ENCODE peak calls at places on chromosomes 1 and 21, in six cellular contexts. E is IMR-90, D is mesenchymal stem cell, I is H1, G is trophoblast cell, Z is mesendoderm. R is an unnamed sample. For H3K36me3, the result is how much of the 10 kb centered on the place peaks cover.

GRCh38 chr1:59669752-59670312 is 144.9 kb upstream of the HOOK1 start:
- DNase-seq in Z (peak), G (peak), E (peak), I (peak), D (peak), R (peak)

GRCh38 chr21:36566606-36567005 is 86.7 kb upstream of the CLDN14 start:
- DNase-seq in D (no peak), G (no peak), I (no peak), Z (no peak), E (no peak), R (no peak)

GRCh38 chr21:16323586-16323985 is 593.8 kb downstream of the USP25 start:
- DNase-seq in D (no peak), Z (no peak), E (peak), G (no peak), I (no peak), R (no peak)

GRCh38 chr1:40664167-40664537 is 1.3 kb downstream of the RIMS3 start:
- DNase-seq in E (no peak), Z (no peak), G (no peak), I (no peak), D (no peak), R (no peak)

GRCh38 chr1:192943522-192943921 is 115.6 kb downstream of the UCHL5 start:
- DNase-seq in I (no peak), E (no peak), D (no peak), Z (no peak), G (no peak), R (no peak)

GRCh38 chr21:39106881-39107462 is 76.3 kb downstream of the PSMG1 start:
- DNase-seq in E (no peak), Z (no peak), D (no peak), I (peak), G (no peak), R (no peak)

GRCh38 chr1:173269490-173270230 is 62.5 kb upstream of the TNFSF4 start:
- DNase-seq in E (peak), G (peak), D (peak), Z (peak), I (no peak), R (no peak)

GRCh38 chr1:242057745-242058115 is 58.8 kb upstream of the MAP1LC3C start:
- DNase-seq in E (no peak), G (no peak), Z (peak), I (no peak), D (no peak), R (no peak)

GRCh38 chr1:37090671-37091070 is 56.4 kb upstream of the GRIK3 start:
- DNase-seq in I (no peak), G (no peak), D (no peak), Z (no peak), E (no peak), R (no peak)

GRCh38 chr1:8560611-8561544 is 243.0 kb downstream of the SLC45A1 start:
- DNase-seq in G (peak), Z (peak), E (peak), D (peak), I (no peak), R (peak)

GRCh38 chr1:167563579-167564246 is 10.2 kb upstream of the CREG1 start:
- DNase-seq in D (no peak), G (no peak), I (no peak), Z (no peak), E (no peak), R (no peak)

GRCh38 chr1:78440381-78440793 is 50.4 kb upstream of the PTGFR start:
- DNase-seq in I (no peak), E (peak), G (no peak), Z (no peak), D (no peak), R (no peak)

GRCh38 chr1:41333146-41333784 is 28.0 kb upstream of the FOXO6 start:
- DNase-seq in Z (peak), E (peak), G (no peak), I (peak), D (peak), R (no peak)

GRCh38 chr1:4801192-4801924 is 146.9 kb downstream of the AJAP1 start:
- DNase-seq in Z (no peak), I (peak), G (no peak), E (no peak), D (no peak), R (no peak)

GRCh38 chr21:42671778-42672593 is 18.6 kb downstream of the PDE9A start:
- DNase-seq in Z (no peak), E (no peak), D (peak), G (no peak), I (no peak), R (no peak)

GRCh38 chr1:219650880-219651279 is 38.0 kb upstream of the ZC3H11B start:
- DNase-seq in G (no peak), E (no peak), Z (no peak), D (no peak), I (no peak), R (no peak)

GRCh38 chr1:32224285-32224684 is 2.1 kb downstream of the EIF3I start:
- DNase-seq in D (no peak), G (no peak), E (no peak), Z (no peak), I (no peak), R (no peak)
- H4K8ac ChIP-seq in D (no peak), G (no peak), E (no peak), Z (no peak), I (no peak), R (no peak)

GRCh38 chr1:31065310-31066217 is at the start of gene PUM1:
- DNase-seq in I (peak), E (peak), D (peak), G (peak), Z (peak), R (peak)

GRCh38 chr1:31062867-31063380 is 2.6 kb downstream of the PUM1 start:
- DNase-seq in G (no peak), Z (no peak), D (peak), E (no peak), I (no peak), R (no peak)

GRCh38 chr1:31064115-31064514 is 1.4 kb downstream of the PUM1 start:
- DNase-seq in Z (no peak), D (peak), E (no peak), I (no peak), G (no peak), R (no peak)

GRCh38 chr1:31063636-31064035 is 1.9 kb downstream of the PUM1 start:
- DNase-seq in E (peak), G (no peak), Z (peak), I (no peak), D (peak), R (no peak)

GRCh38 chr1:31064685-31065309 is 720 bp downstream of the PUM1 start:
- DNase-seq in Z (peak), D (no peak), E (peak), I (no peak), G (no peak), R (no peak)
- H3K4ac ChIP-seq in Z (peak), D (peak), E (peak), I (peak), G (peak), R (no peak)

DNA sequence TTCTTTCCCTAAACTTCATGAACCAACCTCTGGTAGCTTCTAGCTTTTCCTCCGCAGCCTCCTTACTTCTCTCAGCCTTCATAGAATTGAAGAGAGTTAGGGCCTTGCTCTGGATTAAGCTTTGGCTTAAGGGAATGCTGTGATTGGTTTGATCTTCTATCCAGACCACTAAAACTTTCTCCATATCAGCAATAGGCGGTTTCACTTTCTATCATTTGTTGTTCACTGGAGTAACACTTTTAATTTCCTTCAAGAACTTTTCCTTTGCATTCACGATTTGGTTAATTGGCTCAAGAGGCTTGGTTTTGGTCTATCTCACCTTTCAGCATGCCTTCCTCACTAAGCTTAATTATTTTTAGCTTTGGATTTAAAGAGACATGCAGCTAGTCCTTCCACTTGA is 5.1 kb downstream of the URB2 start:
- DNase-seq in D (no peak), G (no peak), I (no peak), E (no peak), Z (no peak), R (no peak)
- H3K36me3 ChIP-seq in D (under half), G (under half), I (under half), E (under half), Z (under half), R (under half)

DNA sequence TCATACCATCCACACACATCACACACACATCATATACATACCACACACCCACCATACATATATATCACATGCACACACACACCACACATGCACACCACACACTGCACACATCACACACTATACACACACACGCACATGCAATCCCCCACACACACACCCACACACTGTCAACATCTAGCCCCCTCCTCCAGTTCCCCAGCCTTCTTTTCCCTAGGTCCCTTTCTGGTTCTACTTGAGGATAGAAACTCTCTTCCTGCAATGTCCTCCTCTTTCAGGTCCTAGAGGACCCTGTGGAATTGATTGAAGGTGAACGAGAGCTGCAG is 4.3 kb downstream of the CASQ1 start:
- DNase-seq in I (no peak), E (no peak), D (no peak), Z (no peak), G (no peak), R (no peak)
- H4K8ac ChIP-seq in I (no peak), E (no peak), D (no peak), Z (no peak), G (no peak), R (no peak)

GRCh38 chr1:155934097-155934932 is at the start of gene KHDC4:
- DNase-seq in G (peak), E (peak), D (peak), I (peak), Z (peak), R (peak)
- H3K4ac ChIP-seq in G (peak), E (peak), D (peak), I (peak), Z (peak), R (no peak)

DNA sequence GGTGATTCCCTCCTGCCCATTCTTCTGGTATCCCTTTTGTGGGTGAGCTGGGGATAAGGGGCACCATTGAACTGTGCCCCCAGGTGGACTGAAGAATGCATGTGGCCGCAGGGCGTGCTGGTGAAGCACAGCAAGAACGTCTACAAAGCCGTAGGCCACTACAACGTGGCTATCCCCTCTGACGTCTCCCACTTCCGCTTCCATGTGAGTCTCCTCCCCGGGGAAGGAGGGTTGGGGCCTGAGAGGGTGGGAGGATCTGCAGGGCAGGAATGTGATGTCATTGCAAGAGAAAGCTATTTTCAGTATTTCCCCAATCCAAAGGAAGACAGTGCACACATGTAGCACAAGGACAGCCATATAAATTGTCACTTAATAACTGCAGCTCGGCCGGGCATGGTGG is 7.5 kb upstream of the KPNA6 start:
- DNase-seq in I (no peak), Z (no peak), E (no peak), D (no peak), G (peak), R (no peak)
- H3K36me3 ChIP-seq in I (under half), Z (under half), E (under half), D (under half), G (under half), R (half or more)

GRCh38 chr1:23979387-23980005 is 631 bp downstream of the SRSF10 start:
- DNase-seq in I (no peak), E (no peak), D (no peak), Z (peak), G (no peak), R (no peak)

GRCh38 chr1:23977854-23978191 is 2.3 kb downstream of the SRSF10 start:
- DNase-seq in E (no peak), D (no peak), G (no peak), I (no peak), Z (no peak), R (no peak)

GRCh38 chr1:23978825-23979224 is 1.3 kb downstream of the SRSF10 start:
- DNase-seq in D (no peak), Z (no peak), I (no peak), E (no peak), G (no peak), R (no peak)

GRCh38 chr1:23980725-23981063 is 567 bp upstream of the SRSF10 start:
- DNase-seq in Z (peak), I (peak), D (peak), G (peak), E (peak), R (no peak)

GRCh38 chr1:23980006-23980724 is at the start of gene SRSF10:
- DNase-seq in Z (peak), E (peak), I (peak), D (peak), G (peak), R (peak)
- H4K8ac ChIP-seq in Z (no peak), E (peak), I (peak), D (peak), G (peak), R (no peak)